ENCODE peak calls at places on chromosomes 1 and 21, in four cellular contexts. O, R, M and S are unnamed samples.

GRCh38 chr1:31155216-31155806 is 84.4 kb downstream of the NKAIN1 start:
- DNase-seq in O (peak), R (peak), M (no peak), S (peak)

GRCh38 chr21:44710294-44710665 is 1.1 kb downstream of the TSPEAR start:
- DNase-seq in O (no peak), R (no peak), M (no peak), S (no peak)

GRCh38 chr1:199553104-199553503 is 474.4 kb upstream of the NR5A2 start:
- DNase-seq in O (no peak), R (no peak), M (no peak), S (no peak)

GRCh38 chr1:18927082-18927653 is 24.8 kb upstream of the ALDH4A1 start:
- DNase-seq in O (no peak), R (no peak), M (no peak), S (no peak)

GRCh38 chr1:103190746-103191145 is 82.4 kb upstream of the COL11A1 start:
- DNase-seq in O (no peak), R (no peak), M (no peak), S (no peak)

GRCh38 chr1:33005117-33005811 is 31.4 kb downstream of the AK2 start:
- DNase-seq in O (no peak), R (no peak), M (no peak), S (no peak)

GRCh38 chr1:119359730-119360129 is 8.9 kb upstream of the HAO2 start:
- DNase-seq in O (no peak), R (no peak), M (no peak), S (no peak)

GRCh38 chr1:181743878-181744312 is 260.6 kb downstream of the CACNA1E start:
- DNase-seq in O (no peak), R (no peak), M (no peak), S (no peak)

GRCh38 chr1:65497276-65497830 is 76.9 kb downstream of the LEPR start:
- DNase-seq in O (no peak), R (no peak), M (no peak), S (no peak)

GRCh38 chr1:107250169-107250568 is 109.3 kb downstream of the NTNG1 start:
- DNase-seq in O (no peak), R (no peak), M (peak), S (no peak)

GRCh38 chr1:17774452-17774851 is 19.3 kb downstream of the ACTL8 start:
- DNase-seq in O (no peak), R (no peak), M (no peak), S (no peak)

GRCh38 chr1:211135342-211135950 is 1.5 kb upstream of the KCNH1 start:
- DNase-seq in O (peak), R (no peak), M (peak), S (no peak)

GRCh38 chr1:219085988-219086387 is 87.7 kb upstream of the LYPLAL1 start:
- DNase-seq in O (no peak), R (no peak), M (no peak), S (no peak)

GRCh38 chr1:41500378-41500777 is 15.9 kb upstream of the EDN2 start:
- DNase-seq in O (no peak), R (no peak), M (no peak), S (no peak)

GRCh38 chr1:218575079-218575478 is 229.9 kb downstream of the TGFB2 start:
- DNase-seq in O (no peak), R (no peak), M (no peak), S (no peak)

GRCh38 chr1:26697441-26697977 is 1.7 kb downstream of the ARID1A start:
- DNase-seq in O (no peak), R (no peak), M (no peak), S (no peak)

GRCh38 chr21:17609681-17610080 is 3.0 kb downstream of the BTG3 start:
- DNase-seq in O (no peak), R (no peak), M (no peak), S (no peak)

GRCh38 chr1:42756956-42757891 is 9.6 kb downstream of the P3H1 start:
- DNase-seq in O (peak), R (peak), M (no peak), S (no peak)

GRCh38 chr1:188642585-188643168 is 1813.9 kb downstream of the PLA2G4A start:
- DNase-seq in O (no peak), R (no peak), M (no peak), S (no peak)

GRCh38 chr1:206672011-206672688 is 12.6 kb upstream of the MAPKAPK2 start:
- DNase-seq in O (peak), R (no peak), M (no peak), S (no peak)

GRCh38 chr21:36776981-36777617 is 78.2 kb downstream of the SIM2 start:
- DNase-seq in O (no peak), R (no peak), M (no peak), S (no peak)

GRCh38 chr1:230149751-230150584 is 82.9 kb downstream of the GALNT2 start:
- DNase-seq in O (peak), R (peak), M (peak), S (peak)

GRCh38 chr1:210259496-210259895 is 26.9 kb downstream of the SERTAD4 start:
- DNase-seq in O (no peak), R (no peak), M (no peak), S (no peak)

GRCh38 chr1:205920159-205920558 is 23.1 kb downstream of the SLC26A9 start:
- DNase-seq in O (no peak), R (no peak), M (no peak), S (no peak)

GRCh38 chr21:17848228-17848627 is 29.1 kb upstream of the C21orf91 start:
- DNase-seq in O (no peak), R (no peak), M (peak), S (peak)

GRCh38 chr1:85413169-85413568 is 51.8 kb downstream of the DDAH1 start:
- DNase-seq in O (no peak), R (no peak), M (no peak), S (no peak)

GRCh38 chr1:175367896-175368295 is 175.3 kb upstream of the KIAA0040 start:
- DNase-seq in O (no peak), R (no peak), M (no peak), S (no peak)

GRCh38 chr21:29481081-29481480 is 182.4 kb downstream of the BACH1 start:
- DNase-seq in O (no peak), R (no peak), M (no peak), S (no peak)

DNA sequence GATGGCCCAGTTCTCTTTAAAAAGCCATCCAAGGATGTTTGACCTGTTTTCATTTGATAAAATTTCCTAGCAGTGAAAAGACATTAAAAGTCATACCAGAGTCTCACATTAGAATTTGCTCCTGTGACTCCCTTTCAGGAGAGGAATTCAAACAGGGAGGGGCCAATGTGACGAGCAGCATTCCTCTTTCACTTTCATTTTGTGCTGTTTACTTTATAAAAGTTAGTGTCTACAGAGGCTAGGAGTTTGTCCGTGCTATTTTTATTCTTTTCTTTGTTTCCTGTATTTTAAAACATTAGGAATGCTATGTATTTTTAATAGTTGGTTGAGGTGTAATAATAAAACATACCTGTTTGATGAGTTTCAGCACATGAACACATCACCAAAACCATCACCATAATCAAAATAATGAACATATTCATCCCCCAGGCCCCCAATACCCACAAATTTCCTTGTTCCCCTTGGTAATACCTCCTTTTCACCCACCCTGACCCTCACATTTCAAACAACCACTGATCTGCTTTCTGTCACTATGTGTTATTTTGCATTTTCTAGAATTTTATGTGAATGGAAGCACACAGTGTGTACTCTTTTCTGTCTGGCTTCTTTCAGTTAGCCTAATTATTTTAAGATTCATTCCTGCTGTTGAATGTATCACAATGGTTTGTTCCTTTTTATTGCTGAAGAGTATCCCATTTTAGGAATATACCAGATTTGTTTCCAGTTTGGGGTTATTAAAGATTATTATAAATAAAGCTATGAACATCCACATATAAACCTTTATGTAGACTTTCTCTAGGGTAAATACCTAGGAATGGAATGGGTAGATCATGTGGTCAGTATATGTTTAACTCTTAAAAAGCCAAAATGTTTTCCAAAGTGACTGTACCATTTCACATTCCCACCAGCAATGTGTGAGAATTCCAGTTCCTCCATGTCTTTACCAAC is 129.5 kb downstream of the TENT5C start:
- DNase-seq in O (no peak), R (no peak), M (peak), S (no peak)
- TF ChIP-seq SPI1 in O (no peak), R (no peak), M (no peak), S (no peak)

GRCh38 chr1:227869851-227870305 is 54.4 kb downstream of the PRSS38 start:
- DNase-seq in O (no peak), R (no peak), M (no peak), S (no peak)
- TF ChIP-seq SPI1 in O (no peak), R (no peak), M (no peak), S (no peak)

DNA sequence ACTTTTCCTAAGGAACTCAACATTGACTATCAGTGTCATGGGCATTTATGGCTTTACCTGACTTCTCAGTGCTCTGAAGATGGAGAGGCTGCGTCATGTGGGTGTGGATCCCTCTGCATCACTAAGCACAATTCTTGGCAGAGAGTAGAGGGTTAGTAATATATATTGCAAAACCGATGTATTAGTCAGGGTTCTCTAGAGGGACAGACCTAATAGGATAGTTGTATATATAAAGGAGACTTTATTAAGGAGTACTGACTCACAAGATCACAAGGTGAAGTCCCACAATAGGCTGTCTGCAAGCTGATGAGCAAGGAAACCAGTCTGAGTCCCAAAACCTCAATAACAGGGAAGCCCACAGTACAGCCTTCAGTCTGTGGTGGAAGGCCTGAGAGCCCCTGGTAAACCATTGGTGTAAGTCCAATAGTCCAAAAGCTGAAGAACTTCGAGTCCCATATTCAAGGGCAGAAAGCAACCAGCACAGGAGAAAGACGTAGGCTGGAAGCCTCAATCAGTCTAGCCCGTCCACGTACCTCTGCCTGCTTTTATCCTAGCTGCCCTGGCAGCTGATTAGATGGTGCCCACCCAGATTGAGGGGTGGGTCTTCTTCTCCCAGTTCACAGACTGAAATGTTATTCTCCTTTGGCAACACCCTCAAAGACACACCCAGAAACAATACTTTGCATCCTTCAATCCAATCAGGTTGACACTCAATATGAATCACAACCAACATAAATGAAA is 159.7 kb upstream of the NRIP1 start:
- DNase-seq in O (no peak), R (no peak), M (no peak), S (no peak)
- TF ChIP-seq SPI1 in O (no peak), R (no peak), M (no peak), S (no peak)

DNA sequence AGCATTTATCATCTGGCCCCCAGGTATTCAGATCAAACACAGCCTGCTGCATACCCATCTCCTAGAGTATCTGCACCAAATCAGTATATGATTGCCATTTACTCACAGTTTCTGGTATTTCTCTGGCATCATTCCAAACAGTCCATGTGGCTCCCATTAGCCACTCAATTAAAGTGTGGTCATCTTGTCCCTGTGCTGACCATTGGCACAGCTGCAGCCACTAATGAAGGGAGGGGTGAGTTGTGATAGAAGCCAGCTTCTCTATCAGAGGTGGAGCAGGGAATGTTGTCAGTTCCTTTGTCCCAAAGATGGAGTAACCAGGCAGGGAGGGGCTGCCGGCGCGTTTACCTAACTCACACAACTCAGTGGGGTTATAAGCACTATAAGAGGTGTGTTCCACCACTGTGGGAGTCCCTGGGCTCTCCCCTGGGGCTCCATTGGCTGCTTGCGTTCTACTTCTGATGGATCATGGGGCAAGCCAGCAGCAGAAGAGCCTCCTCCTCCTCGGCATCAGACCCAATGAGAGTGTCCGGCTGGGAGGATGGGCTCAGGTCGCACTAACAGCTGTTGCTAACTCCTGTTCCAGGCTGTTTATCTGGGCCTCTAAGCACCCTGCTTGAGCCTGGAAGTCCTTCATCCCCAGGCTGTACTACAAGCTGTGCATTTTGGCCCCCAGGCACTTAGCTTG is 108.6 kb downstream of the GDAP2 start:
- DNase-seq in O (no peak), R (no peak), M (no peak), S (no peak)
- TF ChIP-seq SPI1 in O (no peak), R (no peak), M (no peak), S (no peak)

GRCh38 chr1:236799001-236799400 is 3.9 kb downstream of the MTR start:
- DNase-seq in O (no peak), R (no peak), M (no peak), S (no peak)

GRCh38 chr1:236802264-236802663 is 7.2 kb downstream of the MTR start:
- DNase-seq in O (no peak), R (no peak), M (no peak), S (no peak)

GRCh38 chr1:236800002-236800620 is 5.0 kb downstream of the MTR start:
- DNase-seq in O (no peak), R (no peak), M (no peak), S (no peak)

GRCh38 chr1:236795757-236796719 is 946 bp downstream of the MTR start:
- DNase-seq in O (no peak), R (no peak), M (peak), S (no peak)

DNA sequence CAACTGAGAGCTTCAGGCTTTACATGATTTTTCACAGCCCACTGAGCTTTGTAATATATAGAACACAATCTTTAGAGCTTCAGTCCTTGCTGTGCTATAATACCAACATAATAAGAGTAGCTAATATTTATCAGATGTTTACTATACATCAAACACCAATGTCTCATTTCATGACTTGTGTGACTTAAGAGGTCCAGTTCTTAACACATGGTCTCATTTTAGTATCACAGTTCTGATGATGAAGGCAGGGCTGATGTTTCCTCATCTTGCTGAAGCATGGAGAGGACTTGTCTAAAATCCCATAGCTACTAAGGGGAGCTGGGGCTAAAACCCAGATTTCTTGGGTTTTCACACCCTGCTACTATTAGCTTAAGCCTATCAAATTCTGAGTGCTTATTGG is 5.5 kb downstream of the MTR start:
- DNase-seq in O (no peak), R (no peak), M (no peak), S (no peak)
- TF ChIP-seq SPI1 in O (no peak), R (no peak), M (no peak), S (no peak)